ENCODE peak calls at places on chromosomes 7 and 10, in five cellular contexts. C is A549, L is K562, P is HepG2, B is H1. R is an unnamed sample.

GRCh38 chr7:149680316-149681025 is 92.9 kb downstream of the ZNF467 start:
- DNase-seq in C (no peak), B (no peak), P (no peak), L (no peak), R (peak)

GRCh38 chr10:50992972-50993766 is 81.1 kb upstream of the PRKG1 start:
- DNase-seq in P (no peak), L (no peak), C (no peak), B (no peak), R (peak)

GRCh38 chr10:53716156-53716555 is 943.6 kb upstream of the MBL2 start:
- DNase-seq in C (no peak), P (no peak), L (no peak), B (no peak), R (no peak)

GRCh38 chr7:98702021-98702420 is 84.9 kb downstream of the NPTX2 start:
- DNase-seq in B (no peak), L (no peak), P (no peak), C (no peak), R (no peak)

GRCh38 chr7:155947051-155947450 is 134.8 kb upstream of the SHH start:
- DNase-seq in P (no peak), C (peak), L (no peak), B (no peak), R (peak)

GRCh38 chr10:17993361-17993760 is 41.6 kb downstream of the SLC39A12 start:
- DNase-seq in P (no peak), B (no peak), L (no peak), C (peak), R (peak)

GRCh38 chr7:25665346-25665745 is 437.1 kb upstream of the NPVF start:
- DNase-seq in L (no peak), P (no peak), C (no peak), B (no peak), R (no peak)

GRCh38 chr10:14812271-14812670 is 25.6 kb downstream of the CDNF start:
- DNase-seq in C (peak), B (no peak), P (peak), L (no peak), R (peak)

GRCh38 chr7:28473567-28474266 is 61.4 kb downstream of the CREB5 start:
- DNase-seq in P (no peak), B (no peak), C (no peak), L (no peak), R (no peak)

GRCh38 chr7:26292768-26293560 is 1.3 kb downstream of the SNX10 start:
- DNase-seq in B (no peak), L (no peak), P (peak), C (no peak), R (no peak)

GRCh38 chr7:69893915-69894314 is 295.6 kb downstream of the AUTS2 start:
- DNase-seq in L (no peak), B (no peak), P (no peak), C (peak), R (no peak)

GRCh38 chr10:48608279-48608681 is 3.4 kb upstream of the ARHGAP22 start:
- DNase-seq in L (peak), P (peak), B (peak), C (peak), R (no peak)

GRCh38 chr10:78277734-78278404 is 244.2 kb downstream of the RPS24 start:
- DNase-seq in B (no peak), L (no peak), P (no peak), C (no peak), R (peak)

GRCh38 chr7:111083423-111083822 is 7.5 kb upstream of the LRRN3 start:
- DNase-seq in P (no peak), B (no peak), C (no peak), L (no peak), R (peak)

GRCh38 chr10:134743-135600 is at the start of gene ZMYND11:
- DNase-seq in C (peak), L (peak), B (peak), P (no peak), R (peak)

GRCh38 chr7:27095897-27096755 is at the start of gene HOXA1:
- DNase-seq in B (peak), P (peak), L (peak), C (peak), R (peak)

GRCh38 chr7:322111-322671 is 32.2 kb downstream of the FOXL3 start:
- DNase-seq in C (peak), L (peak), B (peak), P (no peak), R (peak)

GRCh38 chr7:81013036-81013435 is 94.2 kb upstream of the SEMA3C start:
- DNase-seq in C (peak), L (no peak), P (no peak), B (no peak), R (peak)

GRCh38 chr10:133132711-133133291 is 27.2 kb upstream of the KNDC1 start:
- DNase-seq in L (no peak), B (no peak), C (no peak), P (no peak), R (no peak)
- TF ChIP-seq MAFK in L (no peak), B (no peak), C (no peak), P (no peak), R (no peak)

GRCh38 chr7:37421820-37422219 is 26.8 kb downstream of the ELMO1 start:
- DNase-seq in L (no peak), P (no peak), C (no peak), B (no peak), R (no peak)

GRCh38 chr7:37425504-37425903 is 23.2 kb downstream of the ELMO1 start:
- DNase-seq in L (no peak), P (no peak), B (no peak), C (no peak), R (no peak)

GRCh38 chr7:37424532-37424931 is 24.1 kb downstream of the ELMO1 start:
- DNase-seq in L (no peak), P (no peak), C (no peak), B (no peak), R (no peak)

GRCh38 chr7:37427276-37427940 is 21.3 kb downstream of the ELMO1 start:
- DNase-seq in L (no peak), P (no peak), B (no peak), C (no peak), R (no peak)

DNA sequence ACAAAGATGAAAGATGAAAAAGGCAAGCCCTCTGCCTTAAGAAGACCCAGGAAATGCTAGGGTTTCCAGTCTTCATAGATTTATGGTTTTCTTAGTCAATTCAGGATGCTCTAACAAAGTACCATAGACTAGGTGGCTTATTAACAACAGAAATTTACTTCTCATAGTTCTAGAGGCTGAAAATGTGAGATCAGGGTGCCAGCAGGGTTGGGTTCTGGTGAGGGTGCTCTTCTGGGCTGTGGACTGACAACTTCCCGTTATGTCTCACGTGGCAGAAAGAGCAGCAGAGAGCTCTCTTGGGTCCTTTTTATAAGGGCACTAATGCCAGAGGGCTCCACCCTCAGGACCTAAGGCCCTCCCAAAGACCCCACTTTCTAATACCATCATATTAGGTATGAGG is 23.7 kb downstream of the ELMO1 start:
- DNase-seq in P (no peak), B (no peak), L (no peak), C (no peak), R (no peak)
- TF ChIP-seq MAFK in P (no peak), B (no peak), L (no peak), C (no peak), R (no peak)

GRCh38 chr10:121698336-121698735 is 100.1 kb upstream of the FGFR2 start:
- DNase-seq in B (no peak), C (no peak), L (no peak), P (no peak), R (no peak)

GRCh38 chr10:121698902-121699301 is 100.7 kb upstream of the FGFR2 start:
- DNase-seq in C (no peak), P (no peak), L (no peak), B (no peak), R (no peak)

GRCh38 chr10:121700416-121700815 is 102.2 kb upstream of the FGFR2 start:
- DNase-seq in C (no peak), P (no peak), B (no peak), L (no peak), R (no peak)

GRCh38 chr10:121696854-121697253 is 98.6 kb upstream of the FGFR2 start:
- DNase-seq in P (peak), C (peak), L (peak), B (peak), R (no peak)

GRCh38 chr10:121702351-121703320 is 104.4 kb upstream of the FGFR2 start:
- DNase-seq in P (peak), C (peak), B (no peak), L (no peak), R (peak)
- TF ChIP-seq MAFK in P (no peak), C (no peak), B (no peak), L (no peak), R (no peak)

GRCh38 chr10:129120441-129120840 is 346.6 kb upstream of the MGMT start:
- DNase-seq in L (no peak), C (no peak), P (no peak), B (no peak), R (no peak)
- TF ChIP-seq MAFK in L (no peak), C (no peak), P (no peak), B (no peak), R (no peak)

DNA sequence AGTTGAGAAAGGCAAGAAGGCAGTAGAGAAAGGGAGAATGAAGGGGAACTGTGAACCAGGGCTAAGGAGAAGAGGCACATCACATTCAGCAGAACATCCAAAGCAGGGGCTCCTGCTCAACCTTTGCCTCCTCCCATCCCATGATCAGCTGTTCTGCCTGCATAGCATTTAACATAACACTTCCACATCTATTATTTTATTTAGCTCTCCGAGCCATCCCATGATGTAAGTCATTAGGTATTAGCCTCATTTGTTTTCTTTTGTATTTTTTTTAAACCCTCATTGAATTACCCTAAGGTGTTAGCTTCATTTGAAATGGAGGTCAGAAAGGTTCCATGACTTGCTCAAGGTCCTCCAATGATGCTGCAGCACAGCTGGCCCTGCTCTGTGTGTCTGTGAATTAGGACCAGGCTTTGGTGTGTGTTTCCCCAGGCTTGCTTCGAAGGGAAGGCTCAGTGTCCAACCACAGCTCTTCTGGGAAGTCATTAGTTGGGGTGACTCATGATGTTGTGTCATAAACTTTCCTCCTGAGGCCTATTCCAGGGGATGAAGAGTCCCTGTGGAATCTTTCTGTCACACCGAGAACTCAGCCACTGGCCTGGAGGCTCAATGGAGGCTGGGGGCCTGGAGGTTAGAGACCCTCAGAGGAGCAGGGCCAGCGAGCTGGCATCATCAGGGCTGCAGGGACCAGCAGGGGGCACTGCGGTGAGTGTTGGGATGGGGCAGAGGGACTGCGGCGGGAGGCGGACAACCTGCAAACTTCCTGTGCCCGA is 16.5 kb downstream of the NPFFR1 start:
- DNase-seq in C (peak), L (peak), B (peak), P (no peak), R (peak)
- TF ChIP-seq MAFK in C (no peak), L (no peak), B (no peak), P (no peak), R (no peak)

GRCh38 chr10:132547421-132547861 is 9.9 kb downstream of the INPP5A start:
- DNase-seq in B (no peak), P (no peak), C (no peak), L (no peak), R (no peak)
- TF ChIP-seq MAFK in B (no peak), P (no peak), C (no peak), L (no peak), R (no peak)

GRCh38 chr10:100636848-100637553 is 101.3 kb downstream of the HIF1AN start:
- DNase-seq in L (peak), B (no peak), C (no peak), P (no peak), R (no peak)

GRCh38 chr10:100634034-100634433 is 98.3 kb downstream of the HIF1AN start:
- DNase-seq in B (no peak), P (no peak), L (no peak), C (no peak), R (no peak)

GRCh38 chr10:100642295-100642994 is 102.9 kb upstream of the PAX2 start:
- DNase-seq in P (no peak), C (no peak), L (no peak), B (no peak), R (no peak)

GRCh38 chr10:100632027-100632426 is 96.3 kb downstream of the HIF1AN start:
- DNase-seq in L (no peak), P (no peak), B (no peak), C (no peak), R (no peak)

DNA sequence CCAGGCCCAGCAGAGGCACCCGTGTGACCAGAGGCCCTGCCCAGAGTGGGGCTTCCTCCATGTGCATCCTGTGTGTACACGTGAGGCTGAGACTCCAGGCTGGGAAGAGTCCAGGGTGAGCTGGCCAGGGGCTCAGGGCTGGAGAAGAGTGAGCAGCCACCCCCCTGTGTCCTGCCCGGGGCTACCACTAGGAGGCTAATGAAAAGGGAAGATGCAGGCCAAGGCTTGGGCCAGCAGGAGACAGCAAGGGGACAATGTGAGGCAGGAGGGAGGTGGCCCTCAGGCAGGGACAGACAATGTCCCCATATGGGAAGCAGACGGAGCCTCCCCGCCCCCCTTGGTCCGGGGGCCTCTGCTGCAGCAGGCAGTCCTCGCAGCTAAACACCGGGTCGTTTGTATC is 102.0 kb downstream of the HIF1AN start:
- DNase-seq in P (peak), L (peak), C (peak), B (peak), R (no peak)
- TF ChIP-seq MAFK in P (no peak), L (no peak), C (no peak), B (no peak), R (no peak)

GRCh38 chr7:74371381-74372059 is 82.2 kb upstream of the GTF2IRD1 start:
- DNase-seq in P (no peak), C (no peak), B (peak), L (peak), R (no peak)
- TF ChIP-seq MAFK in P (no peak), C (no peak), B (no peak), L (no peak), R (no peak)

GRCh38 chr7:158257001-158257400 is 330.6 kb downstream of the PTPRN2 start:
- DNase-seq in L (no peak), B (no peak), C (no peak), P (no peak), R (no peak)

GRCh38 chr7:158257516-158258410 is 329.9 kb downstream of the PTPRN2 start:
- DNase-seq in C (no peak), B (no peak), P (no peak), L (no peak), R (no peak)

GRCh38 chr7:158255558-158255957 is 332.1 kb downstream of the PTPRN2 start:
- DNase-seq in P (no peak), B (no peak), C (no peak), L (no peak), R (no peak)

GRCh38 chr7:158255156-158255555 is 332.5 kb downstream of the PTPRN2 start:
- DNase-seq in L (no peak), P (no peak), B (no peak), C (no peak), R (no peak)

GRCh38 chr7:158256091-158256816 is 331.4 kb downstream of the PTPRN2 start:
- DNase-seq in C (no peak), P (no peak), L (no peak), B (no peak), R (no peak)
- TF ChIP-seq MAFK in C (no peak), P (no peak), L (no peak), B (no peak), R (no peak)

GRCh38 chr10:55183993-55184392 is 383.0 kb upstream of the PCDH15 start:
- DNase-seq in B (no peak), P (no peak), L (no peak), C (no peak), R (no peak)
- TF ChIP-seq MAFK in B (no peak), P (no peak), L (no peak), C (no peak), R (no peak)

R was measured in IMR-90.